ENCODE peak calls at places on chromosomes 12 and 14, in four cellular contexts. F is WERI-Rb-1; P is CD8-positive, alpha-beta T cell; N is GM23338. A is an unnamed sample.

GRCh38 chr12:30610718-30611117 is 85.0 kb downstream of the IPO8 start:
- DNase-seq in F (no peak), P (no peak), N (peak), A (no peak)

GRCh38 chr14:39087493-39087892 is 15.5 kb downstream of the SEC23A start:
- DNase-seq in F (no peak), P (no peak), N (no peak), A (no peak)

GRCh38 chr14:61780125-61780524 is 17.9 kb downstream of the SNAPC1 start:
- DNase-seq in F (no peak), P (no peak), N (no peak), A (no peak)

GRCh38 chr12:68838046-68838886 is 30.3 kb downstream of the MDM2 start:
- DNase-seq in F (no peak), P (no peak), N (no peak), A (no peak)

GRCh38 chr14:51545396-51545795 is 106.3 kb upstream of the FRMD6 start:
- DNase-seq in F (no peak), P (no peak), N (no peak), A (no peak)

GRCh38 chr12:120225852-120226640 is 25.1 kb upstream of the RPLP0 start:
- DNase-seq in F (peak), P (no peak), N (peak), A (no peak)

GRCh38 chr12:49026678-49027480 is 8.3 kb upstream of the PRKAG1 start:
- DNase-seq in F (no peak), P (no peak), N (no peak), A (no peak)

GRCh38 chr12:38919191-38919590 is 13.8 kb upstream of the CPNE8 start:
- DNase-seq in F (no peak), P (no peak), N (no peak), A (no peak)

GRCh38 chr12:32877670-32878459 is 18.7 kb downstream of the PKP2 start:
- DNase-seq in F (peak), P (no peak), N (no peak), A (peak)

GRCh38 chr12:85029456-85029855 is 6.6 kb downstream of the TSPAN19 start:
- DNase-seq in F (no peak), P (no peak), N (peak), A (no peak)

GRCh38 chr14:70780396-70781075 is 28.8 kb downstream of the MAP3K9 start:
- DNase-seq in F (no peak), P (no peak), N (no peak), A (no peak)

GRCh38 chr14:48788771-48789170 is 797.4 kb downstream of the RPS29 start:
- DNase-seq in F (no peak), P (no peak), N (no peak), A (no peak)

GRCh38 chr14:98323850-98324249 is 948.1 kb downstream of the BCL11B start:
- DNase-seq in F (no peak), P (no peak), N (no peak), A (no peak)

GRCh38 chr14:89625988-89626806 is 209.2 kb upstream of the FOXN3 start:
- DNase-seq in F (no peak), P (no peak), N (no peak), A (no peak)

GRCh38 chr12:69440016-69440415 is 30.2 kb upstream of the FRS2 start:
- DNase-seq in F (no peak), P (no peak), N (no peak), A (no peak)

GRCh38 chr14:35400707-35401421 is 3.7 kb downstream of the NFKBIA start:
- DNase-seq in F (no peak), P (no peak), N (no peak), A (peak)

GRCh38 chr14:73467800-73468199 is 9.5 kb upstream of the NUMB start:
- DNase-seq in F (no peak), P (no peak), N (no peak), A (no peak)

GRCh38 chr12:4588916-4589315 is 26.9 kb downstream of the DYRK4 start:
- DNase-seq in F (no peak), P (no peak), N (no peak), A (no peak)

GRCh38 chr14:69553221-69553620 is 21.4 kb downstream of the CCDC177 start:
- DNase-seq in F (no peak), P (no peak), N (no peak), A (no peak)

GRCh38 chr12:26282339-26282945 is 87.1 kb downstream of the SSPN start:
- DNase-seq in F (no peak), P (no peak), N (no peak), A (no peak)

GRCh38 chr12:110002691-110003515 is 3.7 kb downstream of the ANKRD13A start:
- DNase-seq in F (no peak), P (no peak), N (no peak), A (no peak)

GRCh38 chr12:26787125-26787495 is 45.9 kb downstream of the ITPR2 start:
- DNase-seq in F (no peak), P (no peak), N (no peak), A (no peak)

GRCh38 chr12:11797317-11797913 is 147.9 kb downstream of the ETV6 start:
- DNase-seq in F (no peak), P (no peak), N (no peak), A (no peak)

GRCh38 chr12:113246478-113247122 is 25.3 kb downstream of the TPCN1 start:
- DNase-seq in F (no peak), P (no peak), N (peak), A (peak)

GRCh38 chr12:545835-546234 is 86.1 kb downstream of the B4GALNT3 start:
- DNase-seq in F (no peak), P (no peak), N (peak), A (no peak)

GRCh38 chr12:544941-545635 is 85.3 kb downstream of the B4GALNT3 start:
- DNase-seq in F (no peak), P (no peak), N (no peak), A (no peak)

GRCh38 chr12:546920-547845 is 87.4 kb downstream of the B4GALNT3 start:
- DNase-seq in F (peak), P (peak), N (peak), A (peak)

GRCh38 chr12:547883-548470 is 88.2 kb downstream of the B4GALNT3 start:
- DNase-seq in F (no peak), P (no peak), N (no peak), A (no peak)

DNA sequence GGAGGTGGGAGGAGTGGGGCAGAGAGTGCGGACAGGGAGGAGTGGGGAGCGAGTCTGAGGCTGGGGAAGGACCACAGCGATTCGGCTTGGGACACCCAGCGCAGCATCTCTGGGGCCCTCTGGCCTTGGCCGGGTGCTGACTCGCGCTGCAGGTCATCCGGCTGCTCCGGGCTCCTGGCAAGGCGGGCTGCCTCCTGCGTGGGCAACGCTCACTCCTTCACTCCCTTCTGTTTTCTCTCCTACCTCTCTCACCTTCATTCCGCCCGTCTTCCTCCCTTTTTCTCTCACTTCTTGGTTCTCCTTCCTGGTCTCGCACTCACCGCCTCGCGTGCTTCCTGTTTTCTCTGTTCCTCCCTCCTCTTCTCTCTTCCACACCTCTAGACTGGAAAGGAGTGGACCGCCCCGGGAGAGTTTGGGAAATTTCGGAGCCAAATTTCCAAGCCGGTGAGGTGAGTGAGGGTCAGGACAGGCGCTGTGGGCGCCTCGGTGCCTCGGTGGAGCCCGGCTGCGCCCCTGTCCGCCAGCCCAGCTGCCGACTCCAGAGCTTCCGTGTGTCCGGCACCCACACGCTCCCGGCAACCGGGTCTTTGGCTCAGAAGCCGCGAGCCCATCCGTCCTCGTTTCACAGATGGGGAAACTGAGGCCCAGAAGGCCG is 86.7 kb downstream of the B4GALNT3 start:
- DNase-seq in F (no peak), P (no peak), N (peak), A (no peak)
- H3K4me3 ChIP-seq in F (no peak), P (no peak), N (peak), A (no peak)

GRCh38 chr12:57740656-57741412 is 2.3 kb upstream of the AGAP2 start:
- DNase-seq in F (no peak), P (peak), N (no peak), A (no peak)

GRCh38 chr12:57738661-57739237 is at the start of gene AGAP2:
- DNase-seq in F (peak), P (no peak), N (peak), A (peak)

GRCh38 chr12:57739387-57739786 is 845 bp upstream of the AGAP2 start:
- DNase-seq in F (no peak), P (no peak), N (no peak), A (no peak)

GRCh38 chr12:57741413-57741789 is 2.9 kb upstream of the AGAP2 start:
- DNase-seq in F (no peak), P (no peak), N (no peak), A (no peak)

GRCh38 chr12:57739914-57740538 is 1.5 kb upstream of the AGAP2 start:
- DNase-seq in F (no peak), P (no peak), N (no peak), A (no peak)
- H3K4me3 ChIP-seq in F (no peak), P (peak), N (no peak), A (no peak)

GRCh38 chr12:94829552-94829951 is 173.9 kb downstream of the NDUFA12 start:
- DNase-seq in F (no peak), P (no peak), N (no peak), A (no peak)
- H3K4me3 ChIP-seq in F (no peak), P (no peak), N (no peak), A (no peak)

GRCh38 chr12:57864811-57865751 is 18.6 kb upstream of the CTDSP2 start:
- DNase-seq in F (no peak), P (no peak), N (peak), A (peak)
- H3K4me3 ChIP-seq in F (peak), P (peak), N (peak), A (no peak)